ENCODE peak calls at places on chromosomes 2 and 18, in ten cellular contexts. G is occipital lobe; M is iris pigment epithelial cell; N is NCI-H1092; P is D721Med; X is heart right ventricle; W is right cardiac atrium; Q is PC-9; V is activated CD4-positive, alpha-beta T cell treated with anti-CD3 and anti-CD28 coated beads, Interleukin-2, amount 50 U/mL, for 48 hours; U is G401. B is an unnamed sample.

GRCh38 chr2:30104273-30104672 is 42.5 kb upstream of the YPEL5 start:
- DNase-seq in G (no peak), M (no peak), N (no peak), P (no peak), X (no peak), W (no peak), Q (no peak), V (no peak), U (no peak), B (no peak)

GRCh38 chr2:45068643-45069140 is 59.4 kb upstream of the SIX2 start:
- DNase-seq in G (no peak), M (peak), N (no peak), P (no peak), X (no peak), W (no peak), Q (no peak), V (no peak), U (no peak), B (no peak)

GRCh38 chr2:239544846-239545465 is 144.1 kb upstream of the HDAC4 start:
- DNase-seq in G (no peak), M (no peak), N (no peak), P (no peak), X (no peak), W (no peak), Q (no peak), V (peak), U (no peak), B (no peak)

GRCh38 chr2:84526562-84526961 is 10.3 kb downstream of the DNAH6 start:
- DNase-seq in G (no peak), M (peak), N (no peak), P (no peak), X (no peak), W (no peak), Q (no peak), V (no peak), U (no peak), B (no peak)

GRCh38 chr2:187078297-187078696 is 229.3 kb upstream of the ZSWIM2 start:
- DNase-seq in G (no peak), M (peak), N (no peak), P (no peak), X (no peak), W (no peak), Q (no peak), V (no peak), U (no peak), B (no peak)

GRCh38 chr18:811192-812122 is 585 bp downstream of the YES1 start:
- DNase-seq in G (no peak), M (peak), N (no peak), P (no peak), X (peak), W (no peak), Q (no peak), V (peak), U (no peak), B (no peak)

GRCh38 chr2:217248312-217248935 is 388.6 kb upstream of the TNP1 start:
- DNase-seq in G (peak), M (peak), N (peak), P (no peak), X (peak), W (peak), Q (no peak), V (no peak), U (peak), B (no peak)

GRCh38 chr2:117858336-117858735 is 43.8 kb downstream of the DDX18 start:
- DNase-seq in G (no peak), M (no peak), N (no peak), P (no peak), X (no peak), W (no peak), Q (no peak), V (no peak), U (no peak), B (no peak)

GRCh38 chr2:120243875-120244553 is 8.6 kb upstream of the RALB start:
- DNase-seq in G (no peak), M (no peak), N (no peak), P (no peak), X (no peak), W (no peak), Q (no peak), V (no peak), U (no peak), B (no peak)

GRCh38 chr18:37266290-37266689 is 299.3 kb downstream of the CELF4 start:
- DNase-seq in G (no peak), M (no peak), N (no peak), P (no peak), X (no peak), W (no peak), Q (no peak), V (no peak), U (no peak), B (no peak)

GRCh38 chr18:39389800-39390379 is 1824.3 kb upstream of the CELF4 start:
- DNase-seq in G (no peak), M (peak), N (peak), P (no peak), X (no peak), W (no peak), Q (no peak), V (no peak), U (no peak), B (no peak)

GRCh38 chr2:145022021-145022670 is 502.2 kb upstream of the ZEB2 start:
- DNase-seq in G (no peak), M (peak), N (no peak), P (no peak), X (peak), W (peak), Q (no peak), V (no peak), U (no peak), B (no peak)

GRCh38 chr18:60870261-60870966 is 462.8 kb upstream of the CDH20 start:
- DNase-seq in G (no peak), M (no peak), N (no peak), P (no peak), X (no peak), W (no peak), Q (no peak), V (no peak), U (no peak), B (no peak)

GRCh38 chr18:48861181-48861715 is 89.5 kb downstream of the SMAD7 start:
- DNase-seq in G (no peak), M (no peak), N (no peak), P (no peak), X (no peak), W (peak), Q (no peak), V (no peak), U (no peak), B (no peak)

GRCh38 chr18:12048827-12049175 is 44.8 kb upstream of the ANKRD62 start:
- DNase-seq in G (no peak), M (peak), N (no peak), P (no peak), X (no peak), W (no peak), Q (no peak), V (no peak), U (no peak), B (no peak)

GRCh38 chr18:62844850-62845643 is 129.7 kb downstream of the PHLPP1 start:
- DNase-seq in G (no peak), M (no peak), N (no peak), P (no peak), X (no peak), W (no peak), Q (no peak), V (peak), U (no peak), B (no peak)

GRCh38 chr2:201955702-201956141 is 77.9 kb upstream of the FZD7 start:
- DNase-seq in G (peak), M (peak), N (no peak), P (no peak), X (no peak), W (peak), Q (no peak), V (no peak), U (peak), B (no peak)

GRCh38 chr2:119332953-119333352 is 33.7 kb downstream of the C2orf76 start:
- DNase-seq in G (no peak), M (no peak), N (no peak), P (no peak), X (no peak), W (no peak), Q (no peak), V (no peak), U (no peak), B (no peak)

GRCh38 chr2:38375711-38376345 is 1.2 kb downstream of the ATL2 start:
- DNase-seq in G (no peak), M (peak), N (no peak), P (no peak), X (peak), W (peak), Q (no peak), V (no peak), U (no peak), B (no peak)

GRCh38 chr2:60125880-60126444 is 427.5 kb downstream of the BCL11A start:
- DNase-seq in G (no peak), M (no peak), N (no peak), P (no peak), X (no peak), W (no peak), Q (no peak), V (no peak), U (no peak), B (no peak)

B was measured in DMS 273 treated with DMSO at 0.1 percent for 48 hours.